ENCODE peak calls at places on chromosomes 5 and 9, in six cellular contexts. B is CD8-positive, alpha-beta memory T cell; Y is neural progenitor cell; F is HEK293T; V is esophagus muscularis mucosa; D is activated B cell treated with CpG ODN at 0.5 μM for 24 hours. R is an unnamed sample.

GRCh38 chr5:178661836-178662540 is 35.1 kb upstream of the CLK4 start:
- DNase-seq in B (no peak), Y (no peak), F (no peak), V (no peak), D (no peak), R (no peak)

GRCh38 chr5:72328172-72328571 is 8.0 kb downstream of the PTCD2 start:
- DNase-seq in B (no peak), Y (no peak), F (no peak), V (no peak), D (no peak), R (peak; percentile 62)

GRCh38 chr5:177980776-177981175 is 15.3 kb downstream of the PROP1 start:
- DNase-seq in B (no peak), Y (no peak), F (no peak), V (peak; percentile 85), D (no peak), R (no peak)

GRCh38 chr9:93229636-93230035 is 45.7 kb downstream of the WNK2 start:
- DNase-seq in B (no peak), Y (no peak), F (no peak), V (no peak), D (no peak), R (no peak)

GRCh38 chr5:136802382-136802781 is 437.0 kb upstream of the TRPC7 start:
- DNase-seq in B (no peak), Y (peak; percentile 20), F (no peak), V (peak; percentile 37), D (no peak), R (peak; percentile 28)

GRCh38 chr9:93958121-93958874 is 3.1 kb upstream of the BARX1 start:
- DNase-seq in B (no peak), Y (peak; percentile 74), F (no peak), V (no peak), D (no peak), R (no peak)

GRCh38 chr5:173303878-173304590 is 24.2 kb downstream of the STC2 start:
- DNase-seq in B (no peak), Y (peak; percentile 76), F (no peak), V (no peak), D (no peak), R (peak; percentile 72)

GRCh38 chr9:86093788-86094555 is 5.4 kb downstream of the GOLM1 start:
- DNase-seq in B (no peak), Y (no peak), F (peak; percentile 67), V (no peak), D (no peak), R (no peak)

GRCh38 chr5:32955814-32956213 is 244.7 kb downstream of the NPR3 start:
- DNase-seq in B (no peak), Y (no peak), F (no peak), V (no peak), D (no peak), R (no peak)

GRCh38 chr5:1836176-1836890 is 35.1 kb downstream of the NDUFS6 start:
- DNase-seq in B (no peak), Y (no peak), F (no peak), V (no peak), D (no peak), R (no peak)